ENCODE peak calls at places on chromosomes 5 and 9, in nine cellular contexts. I is SK-N-SH, F is heart right ventricle, H is BJ, V is foreskin fibroblast, Z is GM12864, E is stomach, G is testis, R is DND-41. D is an unnamed sample.

GRCh38 chr5:178377583-178378270 is 145.1 kb upstream of the PHYKPL start:
- DNase-seq in I (no peak), G (no peak), F (no peak), E (no peak), R (no peak), V (no peak), Z (no peak), H (no peak), D (no peak)

GRCh38 chr5:115656404-115656803 is 30.6 kb upstream of the TMED7 start:
- DNase-seq in G (no peak), R (no peak), I (no peak), E (no peak), Z (no peak), V (no peak), F (no peak), H (no peak), D (no peak)

GRCh38 chr5:169527863-169528262 is 55.7 kb upstream of the SPDL1 start:
- DNase-seq in Z (no peak), H (peak; percentile 15), I (no peak), E (no peak), G (no peak), V (peak; percentile 33), F (no peak), R (no peak), D (no peak)

GRCh38 chr5:40556811-40557210 is 122.9 kb upstream of the PTGER4 start:
- DNase-seq in Z (no peak), H (no peak), R (no peak), E (no peak), I (no peak), G (no peak), F (no peak), V (no peak), D (no peak)

GRCh38 chr9:13278023-13278367 is 1.5 kb downstream of the MPDZ start:
- DNase-seq in V (no peak), R (no peak), F (no peak), Z (no peak), G (no peak), E (no peak), H (no peak), I (no peak), D (no peak)

GRCh38 chr5:73446631-73447233 is 1.8 kb downstream of the FOXD1 start:
- DNase-seq in F (no peak), I (no peak), Z (no peak), R (no peak), V (no peak), G (no peak), E (no peak), H (no peak), D (peak; percentile 17)

GRCh38 chr5:52727568-52727967 is 60.1 kb upstream of the ITGA1 start:
- DNase-seq in I (no peak), F (peak; percentile 59), R (peak; percentile 31), G (no peak), E (peak; percentile 31), H (no peak), V (no peak), Z (no peak), D (peak; percentile 56)

GRCh38 chr5:137453476-137454080 is 45.5 kb downstream of the SPOCK1 start:
- DNase-seq in V (peak; percentile 30), I (no peak), R (peak; percentile 42), Z (no peak), F (peak; percentile 20), H (no peak), G (no peak), E (no peak), D (peak; percentile 65)

GRCh38 chr5:168409601-168410458 is 76.4 kb upstream of the RARS1 start:
- DNase-seq in E (no peak), R (no peak), H (no peak), I (no peak), F (no peak), V (peak; percentile 40), G (no peak), Z (no peak), D (peak; percentile 65)

GRCh38 chr5:141330299-141331080 is at the start of gene PCDHGA1:
- DNase-seq in F (no peak), G (peak; percentile 79), R (no peak), E (no peak), Z (no peak), H (no peak), I (peak; percentile 35), V (peak; percentile 62), D (peak; percentile 56)
- TF ChIP-seq CTCF in F (peak; percentile 65), G (no peak), R (no peak), E (no peak), Z (peak; percentile 35), H (peak; percentile 75), I (peak; percentile 49), V (peak; percentile 56), D (peak; percentile 45)

GRCh38 chr9:16499866-16500265 is 370.6 kb downstream of the BNC2 start:
- DNase-seq in E (no peak), V (no peak), I (no peak), F (no peak), H (no peak), G (no peak), R (no peak), Z (no peak), D (no peak)

GRCh38 chr9:16501098-16501663 is 369.3 kb downstream of the BNC2 start:
- DNase-seq in H (peak; percentile 30), F (no peak), Z (no peak), I (no peak), E (no peak), V (peak; percentile 45), R (no peak), G (no peak), D (peak; percentile 65)

GRCh38 chr9:16509946-16510504 is 360.4 kb downstream of the BNC2 start:
- DNase-seq in R (no peak), Z (no peak), E (no peak), F (no peak), V (peak; percentile 40), I (no peak), G (no peak), H (no peak), D (peak; percentile 86)

GRCh38 chr9:16501726-16502125 is 368.7 kb downstream of the BNC2 start:
- DNase-seq in G (no peak), H (no peak), Z (no peak), I (no peak), V (no peak), R (no peak), E (no peak), F (no peak), D (no peak)

GRCh38 chr9:16505159-16505558 is 365.3 kb downstream of the BNC2 start:
- DNase-seq in G (no peak), Z (no peak), V (peak; percentile 53), F (no peak), I (no peak), H (no peak), E (peak; percentile 27), R (no peak), D (peak; percentile 52)
- H3K4me3 ChIP-seq in G (no peak overlapping the region), Z (no peak overlapping the region), V (no peak overlapping the region), F (no peak overlapping the region), I (no peak overlapping the region), H (no peak overlapping the region), E (no peak overlapping the region), R (no peak overlapping the region), D (no peak overlapping the region)

DNA sequence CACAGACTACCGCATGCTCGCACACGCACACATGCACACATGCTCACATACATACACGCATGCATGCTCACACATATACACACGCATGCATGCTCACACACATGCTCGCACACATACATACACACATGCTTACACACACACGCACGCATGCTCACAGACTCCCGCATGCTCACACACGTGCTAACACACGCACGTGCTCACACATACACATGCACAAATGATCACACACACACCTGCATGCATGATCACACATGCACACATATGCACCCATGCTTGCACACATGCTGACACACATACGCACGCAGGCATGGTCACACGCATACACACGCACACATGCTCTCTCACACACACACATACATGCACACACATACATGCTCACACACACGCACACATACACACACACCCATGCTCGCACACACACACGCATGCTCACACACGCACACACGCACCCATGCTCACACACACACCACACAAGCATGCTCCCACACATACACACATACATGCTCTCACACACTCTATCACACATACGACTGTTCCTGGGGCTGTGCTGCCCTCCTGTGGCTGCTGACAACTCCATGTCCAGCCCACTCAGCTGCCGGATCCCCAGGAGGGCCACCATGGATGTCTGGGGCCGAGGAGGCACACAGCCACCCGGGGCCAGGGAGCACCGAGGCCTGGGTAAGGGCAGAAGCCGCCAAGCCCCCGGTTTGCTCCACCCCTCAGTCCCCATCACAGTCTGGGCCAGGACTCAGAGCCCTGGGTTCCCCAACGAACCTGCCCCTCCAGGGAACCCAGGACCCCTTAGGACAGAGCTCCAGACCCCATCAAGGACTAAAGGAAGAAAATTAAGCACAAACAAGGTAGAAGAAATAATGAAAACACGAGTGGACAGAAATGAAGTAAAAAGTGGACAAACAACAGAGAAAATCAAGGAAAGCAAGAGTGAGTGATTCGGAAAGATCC is 31.4 kb upstream of the EGFL7 start:
- DNase-seq in R (peak; percentile 81), Z (peak; percentile 36), H (no peak), G (peak; percentile 79), V (peak; percentile 63), E (peak; percentile 81), I (peak; percentile 90), F (peak; percentile 82), D (peak; percentile 68)
- TF ChIP-seq CTCF in R (peak; percentile 90), Z (peak; percentile 89), H (peak; percentile 86), G (peak; percentile 58), V (peak; percentile 82), E (peak; percentile 44), I (peak; percentile 84), F (peak; percentile 88), D (peak; percentile 89)

DNA sequence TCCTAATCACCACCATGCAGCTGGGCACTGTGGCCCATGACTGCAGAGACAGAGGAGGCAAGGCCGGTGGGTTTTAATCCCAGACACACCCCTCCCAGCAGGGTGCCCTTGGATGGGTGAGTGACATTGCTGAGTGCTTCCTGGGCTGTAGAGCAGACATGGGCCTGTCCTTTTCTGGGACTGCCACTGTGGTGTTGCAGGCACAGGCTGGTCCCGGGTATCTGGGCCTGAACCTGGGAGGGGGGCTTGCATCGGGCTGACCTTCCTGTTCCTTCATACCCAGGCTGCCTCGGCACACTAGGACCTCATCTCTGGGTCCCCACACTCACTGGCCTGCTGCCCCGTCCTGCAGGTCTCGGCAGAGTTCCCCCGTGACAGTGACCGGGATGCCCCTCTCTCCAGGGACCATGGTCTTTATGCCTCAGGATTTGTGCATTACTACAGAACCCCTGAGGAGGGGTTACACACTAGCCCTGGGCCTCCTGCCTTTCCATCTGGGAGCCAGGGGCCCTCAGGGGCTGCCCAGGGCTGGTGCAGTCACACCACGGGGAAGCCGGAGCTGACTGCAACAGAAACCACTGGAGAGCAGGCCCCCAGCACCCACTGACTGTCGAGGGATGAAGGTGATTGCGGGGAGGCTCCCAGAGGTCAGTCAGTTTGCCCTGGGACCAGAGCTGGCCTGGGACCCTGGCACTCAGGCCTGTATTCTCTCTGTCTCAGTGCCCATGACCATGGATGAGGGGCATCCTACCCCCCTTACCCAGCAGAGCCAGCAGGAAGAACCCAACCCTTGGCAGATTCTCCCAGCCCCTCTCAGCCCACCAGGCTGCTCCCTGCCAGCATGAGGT is 8.9 kb upstream of the SLC25A48 start:
- DNase-seq in V (no peak), E (no peak), R (no peak), I (no peak), G (no peak), Z (no peak), H (no peak), F (no peak), D (no peak)
- H3K4me3 ChIP-seq in V (no peak overlapping the region), E (no peak overlapping the region), R (no peak overlapping the region), I (no peak overlapping the region), G (no peak overlapping the region), Z (no peak overlapping the region), H (no peak overlapping the region), F (no peak overlapping the region), D (no peak overlapping the region)

D was measured in astrocyte of the spinal cord.